ENCODE peak calls at places on chromosomes 2 and 18, in six cellular contexts. Q, G, P, R, M and T are unnamed samples. For H3K9me3, the result is how much of the 10 kb centered on the place peaks cover.

GRCh38 chr2:179107737-179108136 is 57.8 kb upstream of the CCDC141 start:
- DNase-seq in M (no peak), R (peak), P (no peak), G (no peak), Q (no peak), T (no peak)

GRCh38 chr2:96565111-96565510 is 28.6 kb downstream of the ARID5A start:
- DNase-seq in Q (no peak), M (no peak), G (no peak), R (no peak), P (no peak), T (no peak)

GRCh38 chr18:79664525-79665125 is 15.0 kb upstream of the CTDP1 start:
- DNase-seq in R (peak), Q (no peak), G (no peak), M (peak), P (no peak), T (no peak)

GRCh38 chr18:77059294-77059916 is 73.2 kb downstream of the MBP start:
- DNase-seq in M (peak), G (peak), P (peak), Q (peak), R (peak), T (no peak)

GRCh38 chr2:46493241-46493970 is 14.0 kb downstream of the TMEM247 start:
- DNase-seq in M (peak), Q (peak), R (peak), G (no peak), P (peak), T (no peak)

GRCh38 chr2:73716518-73717250 is 20.5 kb downstream of the TPRKB start:
- DNase-seq in M (no peak), R (peak), Q (no peak), P (no peak), G (no peak), T (no peak)

GRCh38 chr2:133790706-133791105 is 222.4 kb upstream of the NCKAP5 start:
- DNase-seq in M (no peak), Q (no peak), R (peak), P (no peak), G (no peak), T (no peak)

GRCh38 chr2:133951209-133951608 is 302.7 kb upstream of the MGAT5 start:
- DNase-seq in R (no peak), G (no peak), P (no peak), Q (no peak), M (no peak), T (no peak)

GRCh38 chr2:9050122-9050809 is 46.8 kb upstream of the MBOAT2 start:
- DNase-seq in R (no peak), M (no peak), P (no peak), Q (no peak), G (no peak), T (no peak)

GRCh38 chr2:95525294-95526035 is 40.9 kb upstream of the TRIM43B start:
- DNase-seq in G (no peak), Q (no peak), M (no peak), R (no peak), P (no peak), T (no peak)

GRCh38 chr18:75183524-75183923 is 25.4 kb downstream of the PTGR3 start:
- DNase-seq in M (peak), G (peak), Q (no peak), P (no peak), R (peak), T (no peak)

GRCh38 chr18:6959110-6959509 is 158.5 kb downstream of the LAMA1 start:
- DNase-seq in Q (no peak), M (no peak), P (no peak), G (no peak), R (no peak), T (no peak)

GRCh38 chr18:23337599-23338444 is 115.3 kb upstream of the RIOK3 start:
- DNase-seq in M (peak), G (peak), R (peak), Q (no peak), P (no peak), T (no peak)

GRCh38 chr2:219689676-219690628 is 62.5 kb downstream of the SLC4A3 start:
- DNase-seq in G (no peak), Q (peak), P (peak), R (peak), M (peak), T (no peak)

GRCh38 chr18:44920441-44920840 is 239.8 kb downstream of the SETBP1 start:
- DNase-seq in R (no peak), M (no peak), Q (no peak), P (no peak), G (no peak), T (no peak)

GRCh38 chr2:102122909-102123308 is 19.6 kb upstream of the IL1R1 start:
- DNase-seq in Q (no peak), P (no peak), G (no peak), R (no peak), M (no peak), T (no peak)

GRCh38 chr18:33184178-33184577 is 256.3 kb downstream of the CCDC178 start:
- DNase-seq in Q (no peak), P (no peak), G (no peak), R (no peak), M (no peak), T (no peak)

GRCh38 chr2:20728114-20728758 is 61.3 kb downstream of the GDF7 start:
- DNase-seq in M (peak), P (no peak), G (no peak), Q (no peak), R (peak), T (no peak)

GRCh38 chr18:72452328-72452727 is 91.8 kb downstream of the CBLN2 start:
- DNase-seq in P (no peak), R (no peak), M (no peak), G (no peak), Q (no peak), T (no peak)

GRCh38 chr18:72460210-72460680 is 83.9 kb downstream of the CBLN2 start:
- DNase-seq in G (no peak), M (no peak), P (no peak), Q (no peak), R (peak), T (no peak)

GRCh38 chr18:72458256-72458655 is 85.9 kb downstream of the CBLN2 start:
- DNase-seq in M (no peak), P (no peak), Q (no peak), G (no peak), R (no peak), T (no peak)

GRCh38 chr18:72456802-72457201 is 87.3 kb downstream of the CBLN2 start:
- DNase-seq in G (no peak), R (peak), Q (no peak), M (no peak), P (no peak), T (no peak)
- H3K9me3 ChIP-seq in G (under half), R (under half), Q (under half), M (under half), P (under half), T (under half)

GRCh38 chr2:172549131-172549530 is 6.8 kb upstream of the PDK1 start:
- DNase-seq in G (no peak), M (no peak), P (no peak), Q (no peak), R (no peak), T (no peak)
- H3K9me3 ChIP-seq in G (under half), M (under half), P (under half), Q (under half), R (under half), T (under half)

GRCh38 chr2:165678882-165679281 is 115.2 kb downstream of the GALNT3 start:
- DNase-seq in M (no peak), G (no peak), Q (no peak), P (no peak), R (no peak), T (no peak)

GRCh38 chr2:165687376-165687775 is 106.7 kb downstream of the GALNT3 start:
- DNase-seq in R (no peak), M (no peak), Q (no peak), P (no peak), G (no peak), T (no peak)

GRCh38 chr2:165682546-165682945 is 111.5 kb downstream of the GALNT3 start:
- DNase-seq in P (no peak), Q (no peak), R (no peak), G (no peak), M (no peak), T (no peak)

GRCh38 chr2:165681841-165682240 is 112.2 kb downstream of the GALNT3 start:
- DNase-seq in R (no peak), P (no peak), G (no peak), Q (no peak), M (no peak), T (no peak)
- H3K9me3 ChIP-seq in R (under half), P (under half), G (under half), Q (under half), M (under half), T (under half)

GRCh38 chr2:97869722-97870346 is 125.9 kb downstream of the TMEM131 start:
- DNase-seq in R (peak), P (no peak), M (no peak), G (no peak), Q (no peak), T (no peak)

GRCh38 chr2:97871096-97871780 is 124.5 kb downstream of the TMEM131 start:
- DNase-seq in G (peak), R (peak), Q (no peak), P (no peak), M (peak), T (no peak)

GRCh38 chr2:97868986-97869721 is 126.6 kb downstream of the TMEM131 start:
- DNase-seq in G (peak), P (no peak), Q (peak), M (peak), R (peak), T (no peak)

DNA sequence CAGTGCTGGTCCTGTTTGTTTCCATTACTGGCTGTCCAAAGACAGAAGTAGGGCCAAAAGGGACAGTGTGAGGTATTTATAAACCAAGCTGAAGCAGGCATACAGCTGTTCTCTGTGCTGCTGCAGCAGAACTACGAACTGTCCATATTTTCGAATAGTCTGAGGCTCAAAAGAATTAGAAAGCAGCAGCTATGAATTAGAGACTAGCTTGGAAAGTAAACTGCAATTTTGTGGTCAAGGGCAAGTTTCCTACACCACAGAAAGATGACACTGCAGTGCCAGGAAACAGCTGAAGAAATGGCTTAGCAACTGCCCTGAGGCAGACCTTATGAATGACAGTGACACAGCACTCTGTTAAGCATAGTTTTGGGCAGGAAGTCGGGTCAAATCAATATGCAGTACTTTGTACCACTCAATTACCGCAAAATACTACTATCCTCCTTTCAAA is 125.3 kb downstream of the TMEM131 start:
- DNase-seq in Q (no peak), M (peak), G (peak), P (peak), R (peak), T (no peak)
- H3K9me3 ChIP-seq in Q (under half), M (under half), G (under half), P (under half), R (under half), T (under half)

GRCh38 chr2:129769402-129769991 is 210.0 kb upstream of the RAB6C start:
- DNase-seq in R (no peak), Q (no peak), M (no peak), P (no peak), G (no peak), T (no peak)
- H3K9me3 ChIP-seq in R (under half), Q (under half), M (under half), P (under half), G (under half), T (under half)

DNA sequence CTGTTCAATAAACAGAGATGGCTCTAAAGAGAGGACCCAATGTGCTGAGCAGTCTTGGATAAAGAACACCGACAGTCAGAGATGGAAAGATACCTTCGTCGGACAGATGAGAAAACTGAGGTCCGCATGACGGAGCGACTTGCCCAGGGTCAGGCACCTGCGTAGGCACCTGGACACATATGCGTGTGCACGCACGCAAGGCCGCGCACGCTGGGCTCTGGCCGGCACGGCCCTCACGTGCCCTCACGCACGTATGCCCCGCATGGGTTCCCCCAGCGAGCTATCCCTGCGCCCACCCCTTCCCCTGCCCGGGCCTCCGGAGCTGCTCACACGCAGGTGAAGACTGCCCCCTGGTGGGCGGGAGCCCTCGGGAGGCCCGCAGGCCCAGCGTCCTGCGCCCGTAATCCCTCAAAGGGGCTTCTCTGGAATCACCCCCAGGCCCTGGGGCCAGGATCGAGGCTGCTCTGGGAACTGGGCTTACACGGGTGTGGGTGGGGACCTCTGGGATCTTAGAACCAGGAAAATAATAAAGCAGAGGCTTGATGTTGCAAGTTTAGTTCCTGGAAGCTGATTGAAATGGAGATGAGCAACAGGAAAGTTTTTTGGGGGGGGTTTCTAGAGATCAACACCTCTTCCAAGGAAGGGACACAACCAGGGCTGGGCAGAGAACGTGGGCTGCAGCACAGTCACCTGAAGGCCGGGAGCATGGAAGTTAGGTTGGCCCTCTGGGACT is 246.3 kb downstream of the TNS1 start:
- DNase-seq in Q (peak), R (peak), G (peak), M (no peak), P (peak), T (peak)
- H3K9me3 ChIP-seq in Q (under half), R (under half), G (under half), M (under half), P (under half), T (under half)

GRCh38 chr2:173296235-173296634 is 58.4 kb upstream of the CDCA7 start:
- DNase-seq in P (peak), R (no peak), Q (no peak), G (no peak), M (peak), T (no peak)
- H3K9me3 ChIP-seq in P (under half), R (under half), Q (under half), G (under half), M (under half), T (under half)

GRCh38 chr2:201327678-201328077 is 29.5 kb downstream of the FLACC1 start:
- DNase-seq in G (no peak), P (no peak), R (no peak), Q (no peak), M (no peak), T (no peak)

GRCh38 chr2:201319511-201319910 is 37.6 kb downstream of the FLACC1 start:
- DNase-seq in Q (no peak), M (no peak), R (no peak), P (no peak), G (no peak), T (no peak)

GRCh38 chr2:201320257-201320656 is 36.9 kb downstream of the FLACC1 start:
- DNase-seq in Q (no peak), P (no peak), R (no peak), G (no peak), M (no peak), T (no peak)

GRCh38 chr2:201320701-201321100 is 36.4 kb downstream of the FLACC1 start:
- DNase-seq in Q (no peak), G (no peak), R (no peak), P (no peak), M (no peak), T (no peak)

DNA sequence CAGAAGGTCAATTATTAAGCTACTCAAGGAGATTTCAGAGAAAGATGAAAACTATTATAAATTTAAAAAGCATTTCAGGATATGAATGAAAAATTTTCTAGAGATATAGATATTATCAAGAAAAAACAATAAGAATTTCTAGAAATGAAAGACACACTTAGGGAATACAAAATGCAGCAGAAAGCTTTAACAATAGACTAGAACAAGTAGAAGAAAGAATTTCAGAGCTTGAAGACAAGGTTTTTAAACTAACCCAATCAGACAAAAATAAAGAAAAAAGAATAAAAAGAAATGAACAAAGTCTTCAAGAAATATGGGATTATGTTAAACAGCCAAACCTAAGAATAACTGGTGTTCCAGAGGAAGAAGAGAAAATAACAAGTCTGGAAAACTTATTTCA is 34.4 kb downstream of the FLACC1 start:
- DNase-seq in R (no peak), G (no peak), P (no peak), Q (no peak), M (no peak), T (no peak)
- H3K9me3 ChIP-seq in R (under half), G (under half), P (under half), Q (under half), M (under half), T (under half)